ENCODE peak calls at places on chromosome 21, in five cellular contexts. A, J, N, V and P are unnamed samples.

GRCh38 chr21:34029724-34030528 is 43.5 kb upstream of the MRPS6 start:
- DNase-seq in A (peak), V (peak), N (peak), J (peak), P (peak)

GRCh38 chr21:33211732-33212131 is 18.0 kb upstream of the IFNAR2 start:
- DNase-seq in V (no peak), J (no peak), A (no peak), N (no peak), P (peak)

GRCh38 chr21:45559216-45560105 is 17.2 kb upstream of the SLC19A1 start:
- DNase-seq in V (no peak), A (no peak), J (no peak), N (no peak), P (peak)

GRCh38 chr21:43613755-43614638 is 45.3 kb downstream of the HSF2BP start:
- DNase-seq in N (no peak), J (no peak), V (no peak), A (no peak), P (no peak)

GRCh38 chr21:42652527-42653491 is 612 bp upstream of the PDE9A start:
- DNase-seq in V (peak), J (no peak), N (no peak), A (no peak), P (peak)

GRCh38 chr21:38476385-38476784 is 21.9 kb downstream of the ERG start:
- DNase-seq in J (peak), N (no peak), V (no peak), A (no peak), P (no peak)

GRCh38 chr21:46355161-46356004 is 31.4 kb downstream of the PCNT start:
- DNase-seq in V (no peak), A (no peak), N (peak), J (no peak), P (no peak)

GRCh38 chr21:15191342-15191741 is 126.5 kb upstream of the NRIP1 start:
- DNase-seq in N (no peak), J (no peak), V (no peak), A (no peak), P (no peak)

GRCh38 chr21:34021726-34022125 is 51.7 kb upstream of the MRPS6 start:
- DNase-seq in A (no peak), N (no peak), J (no peak), V (no peak), P (no peak)